ENCODE peak calls at places on chromosome 1, in ten cellular contexts. One of them, this sample, is unnamed.
A peak's percentile ranks its signal among the peaks of the same experiment; 100 is the strongest.

GRCh38 chr1:248834343-248834940 is 3.6 kb upstream of the ZNF672 start:
- DNase-seq in A549: no peak
- DNase-seq in prostate gland: no peak
- DNase-seq in stomach: no peak
- DNase-seq in testis: no peak
- DNase-seq in body of pancreas: no peak
- DNase-seq in Peyer's patch: peak; percentile 34
- DNase-seq in ovary: no peak
- DNase-seq in uterus: no peak
- DNase-seq in tibial nerve: no peak
- DNase-seq in this sample: no peak

GRCh38 chr1:65172936-65173335 is 24.9 kb downstream of the AK4 start:
- DNase-seq in A549: no peak
- DNase-seq in prostate gland: no peak
- DNase-seq in stomach: no peak
- DNase-seq in testis: no peak
- DNase-seq in body of pancreas: no peak
- DNase-seq in Peyer's patch: no peak
- DNase-seq in ovary: no peak
- DNase-seq in uterus: no peak
- DNase-seq in tibial nerve: no peak
- DNase-seq in this sample: no peak

GRCh38 chr1:205567716-205568115 is 63.2 kb downstream of the CDK18 start:
- DNase-seq in A549: no peak
- DNase-seq in prostate gland: no peak
- DNase-seq in stomach: peak; percentile 24
- DNase-seq in testis: no peak
- DNase-seq in body of pancreas: no peak
- DNase-seq in Peyer's patch: peak; percentile 36
- DNase-seq in ovary: no peak
- DNase-seq in uterus: no peak
- DNase-seq in tibial nerve: no peak
- DNase-seq in this sample: peak; percentile 55

GRCh38 chr1:232221790-232222499 is 408.0 kb downstream of the SIPA1L2 start:
- DNase-seq in A549: peak; percentile 10
- DNase-seq in prostate gland: no peak
- DNase-seq in stomach: no peak
- DNase-seq in testis: no peak
- DNase-seq in body of pancreas: no peak
- DNase-seq in Peyer's patch: no peak
- DNase-seq in ovary: no peak
- DNase-seq in uterus: no peak
- DNase-seq in tibial nerve: no peak
- DNase-seq in this sample: no peak

GRCh38 chr1:8423134-8423701 is 105.3 kb downstream of the SLC45A1 start:
- DNase-seq in A549: peak; percentile 20
- DNase-seq in prostate gland: no peak
- DNase-seq in stomach: no peak
- DNase-seq in testis: no peak
- DNase-seq in body of pancreas: peak; percentile 39
- DNase-seq in Peyer's patch: peak; percentile 65
- DNase-seq in ovary: peak; percentile 65
- DNase-seq in uterus: peak; percentile 42
- DNase-seq in tibial nerve: peak; percentile 38
- DNase-seq in this sample: peak; percentile 73

GRCh38 chr1:205963352-205963751 is 20.1 kb upstream of the SLC26A9 start:
- DNase-seq in A549: no peak
- DNase-seq in prostate gland: no peak
- DNase-seq in stomach: no peak
- DNase-seq in testis: no peak
- DNase-seq in body of pancreas: no peak
- DNase-seq in Peyer's patch: no peak
- DNase-seq in ovary: no peak
- DNase-seq in uterus: no peak
- DNase-seq in tibial nerve: no peak
- DNase-seq in this sample: no peak

GRCh38 chr1:241998412-241998921 is 431 bp downstream of the MAP1LC3C start:
- DNase-seq in A549: peak; percentile 82
- DNase-seq in prostate gland: no peak
- DNase-seq in stomach: peak; percentile 41
- DNase-seq in testis: peak; percentile 75
- DNase-seq in body of pancreas: peak; percentile 58
- DNase-seq in Peyer's patch: peak; percentile 80
- DNase-seq in ovary: peak; percentile 82
- DNase-seq in uterus: peak; percentile 74
- DNase-seq in tibial nerve: peak; percentile 80
- DNase-seq in this sample: peak; percentile 88

GRCh38 chr1:169949139-169949538 is 55.4 kb upstream of the SCYL3 start:
- DNase-seq in A549: no peak
- DNase-seq in prostate gland: no peak
- DNase-seq in stomach: no peak
- DNase-seq in testis: no peak
- DNase-seq in body of pancreas: no peak
- DNase-seq in Peyer's patch: no peak
- DNase-seq in ovary: no peak
- DNase-seq in uterus: no peak
- DNase-seq in tibial nerve: no peak
- DNase-seq in this sample: no peak

GRCh38 chr1:12472798-12473551 is 145.0 kb downstream of the DHRS3 start:
- DNase-seq in A549: no peak
- DNase-seq in prostate gland: no peak
- DNase-seq in stomach: no peak
- DNase-seq in testis: no peak
- DNase-seq in body of pancreas: no peak
- DNase-seq in Peyer's patch: peak; percentile 87
- DNase-seq in ovary: no peak
- DNase-seq in uterus: no peak
- DNase-seq in tibial nerve: no peak
- DNase-seq in this sample: no peak

GRCh38 chr1:210455840-210456603 is 127.3 kb downstream of the HHAT start:
- DNase-seq in A549: no peak
- DNase-seq in prostate gland: no peak
- DNase-seq in stomach: no peak
- DNase-seq in testis: no peak
- DNase-seq in body of pancreas: no peak
- DNase-seq in Peyer's patch: no peak
- DNase-seq in ovary: no peak
- DNase-seq in uterus: no peak
- DNase-seq in tibial nerve: no peak
- DNase-seq in this sample: no peak

GRCh38 chr1:202858789-202859414 is 30.0 kb downstream of the RABIF start:
- DNase-seq in A549: no peak
- DNase-seq in prostate gland: no peak
- DNase-seq in stomach: no peak
- DNase-seq in testis: peak; percentile 23
- DNase-seq in body of pancreas: no peak
- DNase-seq in Peyer's patch: no peak
- DNase-seq in ovary: peak; percentile 64
- DNase-seq in uterus: peak; percentile 43
- DNase-seq in tibial nerve: peak; percentile 29
- DNase-seq in this sample: peak; percentile 73

GRCh38 chr1:30847358-30847972 is 61.1 kb downstream of the SDC3 start:
- DNase-seq in A549: no peak
- DNase-seq in prostate gland: no peak
- DNase-seq in stomach: peak; percentile 74
- DNase-seq in testis: peak; percentile 90
- DNase-seq in body of pancreas: peak; percentile 72
- DNase-seq in Peyer's patch: peak; percentile 79
- DNase-seq in ovary: peak; percentile 47
- DNase-seq in uterus: peak; percentile 46
- DNase-seq in tibial nerve: peak; percentile 66
- DNase-seq in this sample: peak; percentile 92

GRCh38 chr1:159144571-159144970 is 26.8 kb upstream of the CADM3 start:
- DNase-seq in A549: no peak
- DNase-seq in prostate gland: no peak
- DNase-seq in stomach: no peak
- DNase-seq in testis: no peak
- DNase-seq in body of pancreas: no peak
- DNase-seq in Peyer's patch: no peak
- DNase-seq in ovary: no peak
- DNase-seq in uterus: no peak
- DNase-seq in tibial nerve: no peak
- DNase-seq in this sample: no peak

GRCh38 chr1:190320952-190321351 is 156.7 kb downstream of the BRINP3 start:
- DNase-seq in A549: no peak
- DNase-seq in prostate gland: no peak
- DNase-seq in stomach: no peak
- DNase-seq in testis: no peak
- DNase-seq in body of pancreas: no peak
- DNase-seq in Peyer's patch: no peak
- DNase-seq in ovary: no peak
- DNase-seq in uterus: no peak
- DNase-seq in tibial nerve: no peak
- DNase-seq in this sample: no peak

DNA sequence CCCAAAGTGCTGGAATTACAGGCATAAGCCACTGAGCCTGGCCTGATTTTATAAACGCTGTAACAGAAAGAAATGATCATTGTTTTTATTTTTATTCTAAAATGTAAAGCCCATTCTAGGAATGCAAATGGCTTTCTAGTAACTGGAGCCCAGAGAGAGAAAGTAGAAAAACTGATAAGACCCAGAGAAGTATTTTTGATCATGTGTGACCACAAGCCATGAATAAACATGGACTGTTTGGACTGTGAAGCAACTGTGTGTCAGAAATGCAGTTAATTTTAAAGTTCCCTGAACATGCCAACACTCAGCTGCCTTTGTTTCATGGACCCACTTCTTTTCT is 39.7 kb downstream of the EIF2B3 start:
- DNase-seq in A549: no peak
- DNase-seq in prostate gland: no peak
- DNase-seq in stomach: no peak
- DNase-seq in testis: no peak
- DNase-seq in body of pancreas: no peak
- DNase-seq in Peyer's patch: no peak
- DNase-seq in ovary: no peak
- DNase-seq in uterus: no peak
- DNase-seq in tibial nerve: no peak
- DNase-seq in this sample: no peak
- H3K27ac ChIP-seq in A549: no peak overlapping the region
- H3K27ac ChIP-seq in prostate gland: peak overlapping the region; percentile 24
- H3K27ac ChIP-seq in stomach: peak overlapping the region; percentile 59
- H3K27ac ChIP-seq in testis: peak overlapping the region; percentile 5
- H3K27ac ChIP-seq in body of pancreas: peak overlapping the region; percentile 52
- H3K27ac ChIP-seq in Peyer's patch: no peak overlapping the region
- H3K27ac ChIP-seq in ovary: peak overlapping the region; percentile 9
- H3K27ac ChIP-seq in uterus: peak overlapping the region; percentile 24
- H3K27ac ChIP-seq in tibial nerve: peak overlapping the region; percentile 57
- H3K27ac ChIP-seq in this sample: peak overlapping the region; percentile 74

GRCh38 chr1:88891318-88892145 is at the start of gene GTF2B:
- DNase-seq in A549: peak; percentile 35
- DNase-seq in prostate gland: peak; percentile 94
- DNase-seq in stomach: peak; percentile 91
- DNase-seq in testis: peak; percentile 97
- DNase-seq in body of pancreas: peak; percentile 90
- DNase-seq in Peyer's patch: peak; percentile 98
- DNase-seq in ovary: peak; percentile 92
- DNase-seq in uterus: peak; percentile 88
- DNase-seq in tibial nerve: peak; percentile 96
- DNase-seq in this sample: peak; percentile 97
- TF ChIP-seq POLR2A in A549: peak; percentile 96
- TF ChIP-seq POLR2A in prostate gland: peak; percentile 76
- TF ChIP-seq POLR2A in stomach: peak; percentile 71
- TF ChIP-seq POLR2A in testis: peak; percentile 25
- TF ChIP-seq POLR2A in body of pancreas: peak; percentile 99
- TF ChIP-seq POLR2A in Peyer's patch: peak; percentile 87
- TF ChIP-seq POLR2A in ovary: peak; percentile 92
- TF ChIP-seq POLR2A in uterus: no peak
- TF ChIP-seq POLR2A in tibial nerve: peak; percentile 87
- TF ChIP-seq POLR2A in this sample: peak; percentile 89

GRCh38 chr1:3030663-3031381 is 9.6 kb downstream of the ACTRT2 start:
- DNase-seq in A549: no peak
- DNase-seq in prostate gland: no peak
- DNase-seq in stomach: no peak
- DNase-seq in testis: peak; percentile 66
- DNase-seq in body of pancreas: no peak
- DNase-seq in Peyer's patch: peak; percentile 27
- DNase-seq in ovary: no peak
- DNase-seq in uterus: no peak
- DNase-seq in tibial nerve: no peak
- DNase-seq in this sample: peak; percentile 60
- H3K27ac ChIP-seq in A549: no peak overlapping the region
- H3K27ac ChIP-seq in prostate gland: no peak overlapping the region
- H3K27ac ChIP-seq in stomach: no peak overlapping the region
- H3K27ac ChIP-seq in testis: no peak overlapping the region
- H3K27ac ChIP-seq in body of pancreas: no peak overlapping the region
- H3K27ac ChIP-seq in Peyer's patch: no peak overlapping the region
- H3K27ac ChIP-seq in ovary: no peak overlapping the region
- H3K27ac ChIP-seq in uterus: no peak overlapping the region
- H3K27ac ChIP-seq in tibial nerve: peak overlapping the region; percentile 30
- H3K27ac ChIP-seq in this sample: no peak overlapping the region

DNA sequence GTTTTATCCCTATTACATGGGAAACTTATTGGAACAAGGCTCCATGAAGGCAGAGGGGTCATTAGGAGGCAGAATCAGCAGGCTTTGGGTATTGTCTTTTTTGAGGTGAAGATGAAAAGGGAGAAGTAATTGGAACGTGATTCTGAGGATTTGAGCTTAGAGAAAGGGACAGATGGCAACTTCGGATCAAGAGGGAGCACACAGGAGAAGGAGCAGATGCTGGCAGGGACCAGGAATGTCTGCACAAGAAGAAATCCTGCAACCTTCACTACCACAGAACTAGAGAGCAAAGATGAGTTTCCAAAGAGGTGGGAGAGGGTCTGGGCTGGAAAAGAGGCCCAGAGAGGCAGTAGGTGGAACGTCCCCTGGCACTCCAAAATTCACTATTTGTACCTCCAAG is 202.8 kb downstream of the RRAGC start:
- DNase-seq in A549: no peak
- DNase-seq in prostate gland: no peak
- DNase-seq in stomach: no peak
- DNase-seq in testis: no peak
- DNase-seq in body of pancreas: no peak
- DNase-seq in Peyer's patch: no peak
- DNase-seq in ovary: no peak
- DNase-seq in uterus: no peak
- DNase-seq in tibial nerve: no peak
- DNase-seq in this sample: no peak
- TF ChIP-seq POLR2A in A549: no peak
- TF ChIP-seq POLR2A in prostate gland: no peak
- TF ChIP-seq POLR2A in stomach: no peak
- TF ChIP-seq POLR2A in testis: no peak
- TF ChIP-seq POLR2A in body of pancreas: no peak
- TF ChIP-seq POLR2A in Peyer's patch: no peak
- TF ChIP-seq POLR2A in ovary: no peak
- TF ChIP-seq POLR2A in uterus: no peak
- TF ChIP-seq POLR2A in tibial nerve: no peak
- TF ChIP-seq POLR2A in this sample: no peak

DNA sequence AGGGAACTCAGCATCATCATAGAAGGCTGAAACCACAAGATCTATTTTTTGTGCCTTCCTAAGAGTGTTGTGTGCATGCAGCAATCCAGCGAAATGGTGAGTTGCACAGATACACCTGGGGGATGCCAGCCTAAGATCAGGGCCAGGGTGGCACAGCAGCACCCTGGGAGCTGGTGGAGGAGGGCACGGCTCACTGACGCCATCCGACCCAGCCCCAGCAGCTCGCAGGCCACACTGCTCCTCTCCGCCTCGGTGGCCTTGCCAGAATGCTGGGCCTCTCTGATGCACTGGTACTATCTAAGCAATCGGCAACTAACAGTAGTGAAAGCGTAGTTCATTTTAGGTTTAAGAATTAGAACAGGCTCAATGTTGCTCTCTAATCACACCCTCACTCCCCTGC is 37.8 kb downstream of the CAPZB start:
- DNase-seq in A549: no peak
- DNase-seq in prostate gland: no peak
- DNase-seq in stomach: no peak
- DNase-seq in testis: no peak
- DNase-seq in body of pancreas: no peak
- DNase-seq in Peyer's patch: no peak
- DNase-seq in ovary: no peak
- DNase-seq in uterus: no peak
- DNase-seq in tibial nerve: no peak
- DNase-seq in this sample: no peak
- H3K27ac ChIP-seq in A549: peak overlapping the region; percentile 78
- H3K27ac ChIP-seq in prostate gland: peak overlapping the region; percentile 90
- H3K27ac ChIP-seq in stomach: peak overlapping the region; percentile 90
- H3K27ac ChIP-seq in testis: peak overlapping the region; percentile 74
- H3K27ac ChIP-seq in body of pancreas: peak overlapping the region; percentile 48
- H3K27ac ChIP-seq in Peyer's patch: peak overlapping the region; percentile 74
- H3K27ac ChIP-seq in ovary: peak overlapping the region; percentile 89
- H3K27ac ChIP-seq in uterus: peak overlapping the region; percentile 92
- H3K27ac ChIP-seq in tibial nerve: peak overlapping the region; percentile 83
- H3K27ac ChIP-seq in this sample: peak overlapping the region; percentile 98